ENCODE peak calls at places on chromosomes 11 and 22, in seven cellular contexts. One of them, this sample, is unnamed.

GRCh38 chr11:108551653-108552462 is 41.7 kb downstream of the EXPH5 start:
- DNase-seq in testis: no peak
- DNase-seq in prostate gland: no peak
- DNase-seq in fibroblast of lung: peak; percentile 44
- DNase-seq in heart right ventricle: no peak
- DNase-seq in A549: no peak
- DNase-seq in adrenal gland: no peak
- DNase-seq in this sample: no peak

GRCh38 chr22:48637231-48637630 is 1190.4 kb downstream of the BRD1 start:
- DNase-seq in testis: no peak
- DNase-seq in prostate gland: no peak
- DNase-seq in fibroblast of lung: no peak
- DNase-seq in heart right ventricle: no peak
- DNase-seq in A549: no peak
- DNase-seq in adrenal gland: no peak
- DNase-seq in this sample: no peak

GRCh38 chr22:40376149-40376548 is 5.8 kb downstream of the SGSM3 start:
- DNase-seq in testis: no peak
- DNase-seq in prostate gland: no peak
- DNase-seq in fibroblast of lung: no peak
- DNase-seq in heart right ventricle: no peak
- DNase-seq in A549: no peak
- DNase-seq in adrenal gland: no peak
- DNase-seq in this sample: no peak

GRCh38 chr11:92979176-92979575 is 9.7 kb downstream of the MTNR1B start:
- DNase-seq in testis: no peak
- DNase-seq in prostate gland: no peak
- DNase-seq in fibroblast of lung: peak; percentile 78
- DNase-seq in heart right ventricle: no peak
- DNase-seq in A549: no peak
- DNase-seq in adrenal gland: no peak
- DNase-seq in this sample: no peak

GRCh38 chr11:115699733-115700132 is 195.5 kb upstream of the CADM1 start:
- DNase-seq in testis: no peak
- DNase-seq in prostate gland: peak; percentile 33
- DNase-seq in fibroblast of lung: peak; percentile 99
- DNase-seq in heart right ventricle: peak; percentile 54
- DNase-seq in A549: no peak
- DNase-seq in adrenal gland: no peak
- DNase-seq in this sample: no peak

GRCh38 chr11:26493616-26494015 is 78.4 kb downstream of the MUC15 start:
- DNase-seq in testis: no peak
- DNase-seq in prostate gland: no peak
- DNase-seq in fibroblast of lung: no peak
- DNase-seq in heart right ventricle: no peak
- DNase-seq in A549: no peak
- DNase-seq in adrenal gland: no peak
- DNase-seq in this sample: no peak

GRCh38 chr11:93740802-93741093 is 547 bp downstream of the TAF1D start:
- DNase-seq in testis: peak; percentile 70
- DNase-seq in prostate gland: peak; percentile 35
- DNase-seq in fibroblast of lung: peak; percentile 57
- DNase-seq in heart right ventricle: peak; percentile 44
- DNase-seq in A549: peak; percentile 70
- DNase-seq in adrenal gland: peak; percentile 63
- DNase-seq in this sample: no peak

GRCh38 chr11:16739326-16739875 is 954 bp downstream of the C11orf58 start:
- DNase-seq in testis: no peak
- DNase-seq in prostate gland: no peak
- DNase-seq in fibroblast of lung: peak; percentile 40
- DNase-seq in heart right ventricle: no peak
- DNase-seq in A549: peak; percentile 15
- DNase-seq in adrenal gland: no peak
- DNase-seq in this sample: no peak

GRCh38 chr22:19757140-19757984 is 3.2 kb upstream of the TBX1 start:
- DNase-seq in testis: no peak
- DNase-seq in prostate gland: no peak
- DNase-seq in fibroblast of lung: no peak
- DNase-seq in heart right ventricle: no peak
- DNase-seq in A549: no peak
- DNase-seq in adrenal gland: no peak
- DNase-seq in this sample: no peak

GRCh38 chr22:44248926-44249325 is 63.8 kb downstream of the SHISAL1 start:
- DNase-seq in testis: no peak
- DNase-seq in prostate gland: no peak
- DNase-seq in fibroblast of lung: no peak
- DNase-seq in heart right ventricle: no peak
- DNase-seq in A549: no peak
- DNase-seq in adrenal gland: no peak
- DNase-seq in this sample: no peak

GRCh38 chr11:116972692-116973091 is 125.5 kb downstream of the SIK3 start:
- DNase-seq in testis: no peak
- DNase-seq in prostate gland: no peak
- DNase-seq in fibroblast of lung: no peak
- DNase-seq in heart right ventricle: no peak
- DNase-seq in A549: peak; percentile 19
- DNase-seq in adrenal gland: no peak
- DNase-seq in this sample: no peak

GRCh38 chr22:40512426-40513136 is 123.9 kb downstream of the MRTFA start:
- DNase-seq in testis: no peak
- DNase-seq in prostate gland: no peak
- DNase-seq in fibroblast of lung: peak; percentile 99
- DNase-seq in heart right ventricle: peak; percentile 57
- DNase-seq in A549: peak; percentile 92
- DNase-seq in adrenal gland: no peak
- DNase-seq in this sample: peak; percentile 98

GRCh38 chr11:115784796-115785521 is 280.7 kb upstream of the CADM1 start:
- DNase-seq in testis: peak; percentile 23
- DNase-seq in prostate gland: no peak
- DNase-seq in fibroblast of lung: peak; percentile 14
- DNase-seq in heart right ventricle: peak; percentile 56
- DNase-seq in A549: no peak
- DNase-seq in adrenal gland: peak; percentile 37
- DNase-seq in this sample: no peak

GRCh38 chr11:88886796-88887195 is 179.0 kb downstream of the GRM5 start:
- DNase-seq in testis: peak; percentile 63
- DNase-seq in prostate gland: no peak
- DNase-seq in fibroblast of lung: no peak
- DNase-seq in heart right ventricle: no peak
- DNase-seq in A549: peak; percentile 57
- DNase-seq in adrenal gland: no peak
- DNase-seq in this sample: peak; percentile 1

GRCh38 chr11:122093731-122094130 is 22.3 kb downstream of the BLID start:
- DNase-seq in testis: no peak
- DNase-seq in prostate gland: no peak
- DNase-seq in fibroblast of lung: peak; percentile 86
- DNase-seq in heart right ventricle: no peak
- DNase-seq in A549: no peak
- DNase-seq in adrenal gland: no peak
- DNase-seq in this sample: peak; percentile 52

GRCh38 chr22:43008509-43008908 is 6.4 kb downstream of the PACSIN2 start:
- DNase-seq in testis: no peak
- DNase-seq in prostate gland: no peak
- DNase-seq in fibroblast of lung: no peak
- DNase-seq in heart right ventricle: no peak
- DNase-seq in A549: no peak
- DNase-seq in adrenal gland: no peak
- DNase-seq in this sample: no peak

GRCh38 chr22:45427114-45427513 is 13.6 kb downstream of the RIBC2 start:
- DNase-seq in testis: peak; percentile 1
- DNase-seq in prostate gland: no peak
- DNase-seq in fibroblast of lung: no peak
- DNase-seq in heart right ventricle: no peak
- DNase-seq in A549: no peak
- DNase-seq in adrenal gland: no peak
- DNase-seq in this sample: no peak

GRCh38 chr22:29872989-29873388 is 10.0 kb upstream of the MTMR3 start:
- DNase-seq in testis: no peak
- DNase-seq in prostate gland: no peak
- DNase-seq in fibroblast of lung: no peak
- DNase-seq in heart right ventricle: no peak
- DNase-seq in A549: no peak
- DNase-seq in adrenal gland: no peak
- DNase-seq in this sample: no peak

GRCh38 chr22:27669798-27670599 is 131.6 kb downstream of the MN1 start:
- DNase-seq in testis: peak; percentile 56
- DNase-seq in prostate gland: no peak
- DNase-seq in fibroblast of lung: peak; percentile 33
- DNase-seq in heart right ventricle: no peak
- DNase-seq in A549: peak; percentile 35
- DNase-seq in adrenal gland: peak; percentile 74
- DNase-seq in this sample: no peak

GRCh38 chr11:20002312-20003216 is 157.7 kb downstream of the DBX1 start:
- DNase-seq in testis: no peak
- DNase-seq in prostate gland: no peak
- DNase-seq in fibroblast of lung: no peak
- DNase-seq in heart right ventricle: no peak
- DNase-seq in A549: peak; percentile 75
- DNase-seq in adrenal gland: no peak
- DNase-seq in this sample: no peak

GRCh38 chr11:134332189-134332631 is 422 bp downstream of the GLB1L2 start:
- DNase-seq in testis: peak; percentile 50
- DNase-seq in prostate gland: peak; percentile 43
- DNase-seq in fibroblast of lung: no peak
- DNase-seq in heart right ventricle: no peak
- DNase-seq in A549: no peak
- DNase-seq in adrenal gland: peak; percentile 22
- DNase-seq in this sample: no peak

DNA sequence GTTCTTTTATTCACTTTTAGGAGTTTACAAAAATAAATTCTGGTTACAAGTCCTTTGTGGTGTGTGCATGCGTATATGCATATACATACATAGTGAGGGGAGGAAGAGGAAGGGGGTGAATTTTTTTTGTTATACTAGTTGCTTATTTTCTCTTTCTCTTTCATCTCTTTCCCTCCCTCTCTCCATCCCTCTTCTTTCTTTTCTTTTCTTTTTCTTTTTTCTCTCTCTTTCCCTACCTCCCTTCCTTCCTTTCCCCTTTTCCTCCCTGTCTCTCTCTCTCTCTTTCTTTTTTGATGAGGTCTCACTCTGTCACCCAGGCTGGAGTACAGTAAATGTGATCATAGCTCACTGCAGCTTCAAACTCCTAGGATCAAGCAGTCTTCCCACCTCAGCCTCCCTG is 14.1 kb downstream of the PPP6R2 start:
- DNase-seq in testis: no peak
- DNase-seq in prostate gland: no peak
- DNase-seq in fibroblast of lung: no peak
- DNase-seq in heart right ventricle: no peak
- DNase-seq in A549: no peak
- DNase-seq in adrenal gland: no peak
- DNase-seq in this sample: no peak
- TF ChIP-seq CTCF in testis: no peak
- TF ChIP-seq CTCF in prostate gland: no peak
- TF ChIP-seq CTCF in fibroblast of lung: no peak
- TF ChIP-seq CTCF in heart right ventricle: no peak
- TF ChIP-seq CTCF in A549: no peak
- TF ChIP-seq CTCF in adrenal gland: no peak
- TF ChIP-seq CTCF in this sample: no peak

DNA sequence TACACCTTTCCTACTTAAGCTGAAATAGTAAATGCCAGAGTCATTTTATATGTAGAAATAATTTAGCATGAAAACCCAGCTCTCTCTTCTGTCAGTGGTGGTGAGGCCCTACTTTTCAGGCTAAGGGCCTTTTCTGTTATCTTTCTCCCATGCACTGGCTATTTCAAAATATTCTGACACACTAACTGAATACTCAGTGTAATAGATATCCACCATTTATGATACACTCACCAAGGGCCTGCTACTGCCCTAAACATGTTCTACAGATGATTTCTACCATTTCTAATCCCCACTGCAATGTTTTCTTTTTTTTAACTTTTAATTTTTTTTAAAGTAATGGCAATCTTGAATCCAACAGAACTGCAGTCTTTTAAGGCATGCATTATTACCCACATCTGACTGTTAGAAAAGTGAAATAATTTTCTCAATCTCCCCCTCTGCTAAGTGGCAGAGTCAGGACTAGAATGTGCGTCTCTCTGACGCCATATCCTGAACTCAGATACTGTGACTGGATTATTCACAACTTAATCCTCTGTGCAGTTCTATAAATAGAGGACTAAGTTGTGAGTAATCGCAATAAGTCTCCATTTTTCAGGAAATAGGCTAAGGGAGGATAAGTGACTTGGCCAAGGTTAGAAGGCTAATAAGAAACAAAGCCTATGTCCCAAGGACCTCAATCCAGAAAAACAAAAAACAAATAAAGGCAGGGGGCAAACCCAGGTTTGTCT is 44.0 kb downstream of the GRAMD1B start:
- DNase-seq in testis: no peak
- DNase-seq in prostate gland: no peak
- DNase-seq in fibroblast of lung: peak; percentile 94
- DNase-seq in heart right ventricle: no peak
- DNase-seq in A549: peak; percentile 70
- DNase-seq in adrenal gland: no peak
- DNase-seq in this sample: peak; percentile 77
- H3K4me1 ChIP-seq in testis: peaks cover 15% of the 10 kb centered on the region
- H3K4me1 ChIP-seq in prostate gland: no peaks in the 10 kb centered on the region
- H3K4me1 ChIP-seq in fibroblast of lung: peaks cover 5% of the 10 kb centered on the region
- H3K4me1 ChIP-seq in heart right ventricle: peaks cover 15% of the 10 kb centered on the region
- H3K4me1 ChIP-seq in A549: peaks cover 98% of the 10 kb centered on the region
- H3K4me1 ChIP-seq in adrenal gland: peaks cover 87% of the 10 kb centered on the region
- H3K4me1 ChIP-seq in this sample: peaks cover 4% of the 10 kb centered on the region

DNA sequence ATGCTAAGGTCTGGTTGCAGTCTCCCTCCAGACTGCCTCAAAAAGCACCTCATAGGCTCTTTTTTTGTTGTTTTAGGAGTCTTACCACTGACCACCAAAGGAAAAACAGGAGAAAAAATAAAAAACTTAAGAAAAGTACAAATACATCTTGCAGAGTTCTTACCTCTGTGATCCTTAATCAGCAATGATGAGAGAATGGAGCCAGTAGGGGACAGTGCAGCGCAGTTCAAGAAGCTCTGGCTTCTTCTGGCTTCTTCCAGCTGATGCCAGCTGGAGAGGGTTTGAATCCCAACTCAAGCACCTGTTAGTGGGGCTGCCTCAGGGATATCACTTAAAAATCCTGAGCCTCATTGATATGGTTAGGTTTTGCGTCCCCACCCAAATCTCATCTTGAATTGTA is 223.3 kb upstream of the ISX start:
- DNase-seq in testis: no peak
- DNase-seq in prostate gland: no peak
- DNase-seq in fibroblast of lung: no peak
- DNase-seq in heart right ventricle: no peak
- DNase-seq in A549: no peak
- DNase-seq in adrenal gland: no peak
- DNase-seq in this sample: no peak
- TF ChIP-seq CTCF in testis: no peak
- TF ChIP-seq CTCF in prostate gland: no peak
- TF ChIP-seq CTCF in fibroblast of lung: no peak
- TF ChIP-seq CTCF in heart right ventricle: no peak
- TF ChIP-seq CTCF in A549: no peak
- TF ChIP-seq CTCF in adrenal gland: no peak
- TF ChIP-seq CTCF in this sample: no peak

DNA sequence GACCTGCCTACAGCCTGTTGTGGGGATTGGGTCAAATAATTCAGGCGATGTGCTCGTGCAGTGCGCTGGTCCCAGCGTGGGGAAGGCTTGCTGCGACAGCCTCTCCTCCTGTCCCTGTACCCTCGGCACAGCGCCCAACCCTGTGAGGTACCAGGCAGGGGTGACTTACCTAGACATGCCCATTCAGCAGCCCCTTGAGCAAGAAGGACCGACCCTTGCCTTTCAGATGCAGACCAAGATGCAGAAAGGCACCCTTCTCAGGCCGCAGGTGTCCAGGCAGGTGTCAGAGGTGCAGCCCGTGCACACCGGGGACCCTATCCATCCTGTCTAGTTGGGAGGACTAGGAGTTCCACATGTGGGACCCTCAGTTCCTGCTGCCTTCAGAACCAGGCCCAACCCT is 102.7 kb downstream of the BCR start:
- DNase-seq in testis: no peak
- DNase-seq in prostate gland: no peak
- DNase-seq in fibroblast of lung: no peak
- DNase-seq in heart right ventricle: no peak
- DNase-seq in A549: no peak
- DNase-seq in adrenal gland: no peak
- DNase-seq in this sample: no peak
- H3K4me1 ChIP-seq in testis: peaks cover 49% of the 10 kb centered on the region
- H3K4me1 ChIP-seq in prostate gland: peaks cover 15% of the 10 kb centered on the region
- H3K4me1 ChIP-seq in fibroblast of lung: no peaks in the 10 kb centered on the region
- H3K4me1 ChIP-seq in heart right ventricle: peaks cover 16% of the 10 kb centered on the region
- H3K4me1 ChIP-seq in A549: peaks cover 27% of the 10 kb centered on the region
- H3K4me1 ChIP-seq in adrenal gland: peaks cover 11% of the 10 kb centered on the region
- H3K4me1 ChIP-seq in this sample: peaks cover 8% of the 10 kb centered on the region

This sample was measured in foreskin keratinocyte.